ENCODE peak calls at places on chromosomes 12 and 14, in ten cellular contexts. N is esophagus squamous epithelium; T is lung; E is CD8-positive, alpha-beta T cell; H is naive thymus-derived CD4-positive, alpha-beta T cell; Z is ovary; D is aorta; X is spleen; P is IMR-90; A is uterus. C is an unnamed sample. For H3K4me1 and H3K36me3, the result is how much of the 10 kb centered on the place peaks cover.

GRCh38 chr14:47675489-47676300 is at the start of gene MDGA2:
- DNase-seq in X (peak), N (no peak), A (no peak), E (no peak), H (no peak), T (no peak), D (no peak), P (no peak), Z (peak), C (peak)

GRCh38 chr12:58557646-58558045 is 362.7 kb downstream of the LRIG3 start:
- DNase-seq in P (no peak), D (no peak), H (no peak), T (no peak), A (no peak), E (no peak), Z (no peak), X (no peak), N (no peak), C (no peak)

GRCh38 chr12:42666671-42667243 is 77.2 kb upstream of the PRICKLE1 start:
- DNase-seq in X (no peak), P (peak), N (no peak), Z (no peak), A (no peak), H (no peak), T (no peak), E (no peak), D (no peak), C (no peak)

GRCh38 chr14:31926123-31926522 is 151.0 kb upstream of the ARHGAP5 start:
- DNase-seq in N (no peak), Z (no peak), E (peak), H (peak), D (no peak), X (no peak), T (no peak), P (peak), A (no peak), C (peak)

GRCh38 chr14:40312296-40312695 is 880.1 kb upstream of the FBXO33 start:
- DNase-seq in Z (no peak), A (no peak), D (no peak), X (no peak), E (no peak), H (no peak), T (no peak), P (no peak), N (no peak), C (no peak)

GRCh38 chr12:30779178-30779577 is 24.4 kb upstream of the CAPRIN2 start:
- DNase-seq in A (no peak), Z (no peak), P (no peak), E (no peak), D (no peak), X (no peak), H (no peak), N (no peak), T (no peak), C (no peak)

GRCh38 chr14:54211562-54212308 is 185.1 kb upstream of the CDKN3 start:
- DNase-seq in Z (no peak), X (no peak), P (peak), T (no peak), E (no peak), A (no peak), N (no peak), H (no peak), D (no peak), C (no peak)

GRCh38 chr14:64465856-64466554 is 706 bp downstream of the AKAP5 start:
- DNase-seq in A (peak), E (no peak), N (no peak), T (no peak), H (no peak), Z (peak), D (no peak), X (no peak), P (peak), C (no peak)

GRCh38 chr12:92331383-92331782 is 185.7 kb upstream of the BTG1 start:
- DNase-seq in Z (no peak), E (no peak), X (no peak), P (no peak), N (no peak), A (no peak), D (no peak), T (no peak), H (no peak), C (no peak)

GRCh38 chr14:77889971-77890442 is 90.1 kb downstream of the ADCK1 start:
- DNase-seq in H (no peak), E (no peak), Z (no peak), N (no peak), A (no peak), X (peak), D (no peak), P (peak), T (no peak), C (no peak)

GRCh38 chr14:55975281-55975905 is 142.8 kb upstream of the PELI2 start:
- DNase-seq in X (no peak), Z (no peak), D (no peak), P (no peak), A (no peak), E (no peak), N (no peak), H (no peak), T (no peak), C (peak)

GRCh38 chr14:40656301-40656700 is 950.4 kb upstream of the LRFN5 start:
- DNase-seq in X (no peak), D (no peak), A (no peak), T (no peak), H (no peak), N (no peak), Z (no peak), E (no peak), P (no peak), C (no peak)

GRCh38 chr12:6450869-6451347 is 934 bp upstream of the TAPBPL start:
- DNase-seq in A (no peak), H (no peak), T (no peak), E (no peak), Z (no peak), N (no peak), D (no peak), X (peak), P (no peak), C (no peak)

GRCh38 chr12:118842753-118843335 is 138.5 kb upstream of the SRRM4 start:
- DNase-seq in H (no peak), E (no peak), N (no peak), X (no peak), A (no peak), Z (no peak), T (no peak), D (no peak), P (no peak), C (no peak)

GRCh38 chr14:104547998-104548700 is 31.4 kb upstream of the C14orf180 start:
- DNase-seq in H (no peak), A (no peak), Z (no peak), D (no peak), P (no peak), T (no peak), E (no peak), N (no peak), X (peak), C (no peak)

GRCh38 chr14:32635103-32635719 is 303.5 kb upstream of the NPAS3 start:
- DNase-seq in P (peak), A (no peak), N (no peak), Z (no peak), X (no peak), T (no peak), H (no peak), D (no peak), E (no peak), C (no peak)

GRCh38 chr14:53742226-53742607 is 214.4 kb downstream of the BMP4 start:
- DNase-seq in H (no peak), X (no peak), A (no peak), P (no peak), T (no peak), E (no peak), N (no peak), D (no peak), Z (no peak), C (no peak)

GRCh38 chr12:89059721-89060120 is 292.6 kb downstream of the DUSP6 start:
- DNase-seq in D (no peak), P (no peak), H (no peak), X (no peak), Z (no peak), N (no peak), E (no peak), A (no peak), T (no peak), C (peak)

GRCh38 chr12:85280138-85280983 is at the start of gene ALX1:
- DNase-seq in N (no peak), P (peak), D (peak), X (peak), H (no peak), T (no peak), A (no peak), Z (peak), E (no peak), C (peak)

GRCh38 chr12:113589437-113589836 is 117.8 kb upstream of the LHX5 start:
- DNase-seq in D (no peak), N (no peak), T (no peak), X (no peak), Z (no peak), A (no peak), H (no peak), P (no peak), E (no peak), C (no peak)

GRCh38 chr12:67019070-67019469 is 250.1 kb upstream of the CAND1 start:
- DNase-seq in Z (no peak), H (no peak), P (no peak), X (no peak), D (no peak), T (no peak), N (no peak), E (no peak), A (no peak), C (no peak)

GRCh38 chr12:126773491-126773890 is 1493.5 kb upstream of the TMEM132C start:
- DNase-seq in A (no peak), X (no peak), N (no peak), P (no peak), D (no peak), Z (no peak), E (no peak), T (no peak), H (no peak), C (no peak)

GRCh38 chr12:114703060-114703493 is 19.1 kb upstream of the TBX3 start:
- DNase-seq in E (no peak), H (no peak), T (no peak), D (no peak), N (no peak), A (no peak), X (no peak), Z (no peak), P (no peak), C (no peak)

GRCh38 chr14:99454246-99454645 is 26.4 kb downstream of the SETD3 start:
- DNase-seq in Z (no peak), P (no peak), X (no peak), H (no peak), N (no peak), E (no peak), A (no peak), D (no peak), T (no peak), C (no peak)

GRCh38 chr12:18158774-18159557 is 69.0 kb upstream of the RERGL start:
- DNase-seq in A (no peak), T (no peak), D (no peak), X (no peak), P (peak), Z (no peak), H (no peak), E (peak), N (no peak), C (peak)

GRCh38 chr14:101087614-101088394 is 184.3 kb upstream of the RTL1 start:
- DNase-seq in H (no peak), A (no peak), P (no peak), N (no peak), D (no peak), T (peak), E (no peak), X (peak), Z (no peak), C (no peak)

GRCh38 chr12:80268924-80269749 is 169.8 kb downstream of the OTOGL start:
- DNase-seq in A (no peak), H (no peak), D (no peak), X (no peak), P (peak), E (no peak), Z (no peak), N (no peak), T (no peak), C (no peak)

GRCh38 chr12:126354633-126355032 is 1289.4 kb downstream of the AACS start:
- DNase-seq in Z (no peak), D (no peak), X (no peak), T (no peak), P (no peak), E (no peak), N (no peak), A (no peak), H (no peak), C (no peak)

GRCh38 chr14:90812109-90812508 is 4.1 kb downstream of the TTC7B start:
- DNase-seq in E (no peak), P (no peak), H (no peak), A (no peak), D (no peak), Z (no peak), T (no peak), X (no peak), N (no peak), C (no peak)

GRCh38 chr12:74515849-74516248 is 21.8 kb upstream of the ATXN7L3B start:
- DNase-seq in Z (no peak), A (no peak), N (no peak), H (no peak), P (no peak), X (no peak), E (no peak), D (no peak), T (no peak), C (no peak)

GRCh38 chr12:114476159-114476558 is 70.2 kb upstream of the TBX5 start:
- DNase-seq in N (no peak), D (no peak), A (no peak), H (no peak), X (no peak), Z (no peak), T (no peak), E (no peak), P (peak), C (peak)

GRCh38 chr12:116113398-116114130 is 163.9 kb downstream of the MED13L start:
- DNase-seq in P (no peak), X (no peak), E (no peak), Z (no peak), H (no peak), A (no peak), T (no peak), D (no peak), N (no peak), C (no peak)

GRCh38 chr14:54652890-54653201 is 85.9 kb downstream of the SAMD4A start:
- DNase-seq in A (no peak), N (no peak), H (no peak), X (no peak), T (no peak), E (no peak), Z (no peak), D (no peak), P (no peak), C (no peak)

GRCh38 chr12:54933381-54933780 is 51.2 kb downstream of the TESPA1 start:
- DNase-seq in T (no peak), P (peak), Z (no peak), N (no peak), D (no peak), H (no peak), A (no peak), X (no peak), E (no peak), C (no peak)

GRCh38 chr12:50087995-50088394 is 2.9 kb downstream of the SMARCD1 start:
- DNase-seq in E (no peak), H (no peak), P (peak), Z (no peak), A (no peak), D (peak), T (no peak), N (no peak), X (no peak), C (no peak)

GRCh38 chr12:31682136-31682962 is 22.9 kb downstream of the ETFBKMT start:
- DNase-seq in Z (no peak), N (peak), D (peak), X (peak), E (peak), T (peak), P (peak), A (peak), H (peak), C (peak)

GRCh38 chr14:75654127-75654732 is 6.4 kb downstream of the ERG28 start:
- DNase-seq in N (peak), X (peak), D (peak), E (peak), P (peak), T (peak), A (peak), H (peak), Z (peak), C (peak)

GRCh38 chr12:123384318-123384993 is 524 bp downstream of the KMT5A start:
- DNase-seq in A (no peak), P (no peak), Z (peak), N (no peak), D (no peak), T (no peak), E (peak), X (peak), H (no peak), C (peak)

GRCh38 chr12:96103067-96103650 is 67.8 kb upstream of the LTA4H start:
- DNase-seq in Z (no peak), D (peak), T (no peak), H (no peak), E (no peak), P (no peak), X (peak), N (no peak), A (peak), C (no peak)

GRCh38 chr12:96104566-96104965 is 69.2 kb upstream of the LTA4H start:
- DNase-seq in N (no peak), E (no peak), T (no peak), D (no peak), H (no peak), X (no peak), A (no peak), Z (no peak), P (no peak), C (no peak)

GRCh38 chr12:96099431-96099830 is 64.0 kb upstream of the LTA4H start:
- DNase-seq in Z (no peak), E (no peak), T (no peak), H (no peak), X (no peak), N (no peak), P (no peak), A (no peak), D (no peak), C (no peak)

GRCh38 chr12:96099986-96100385 is 64.6 kb upstream of the LTA4H start:
- DNase-seq in Z (no peak), P (no peak), T (no peak), X (peak), N (no peak), E (no peak), A (no peak), H (no peak), D (no peak), C (no peak)

DNA sequence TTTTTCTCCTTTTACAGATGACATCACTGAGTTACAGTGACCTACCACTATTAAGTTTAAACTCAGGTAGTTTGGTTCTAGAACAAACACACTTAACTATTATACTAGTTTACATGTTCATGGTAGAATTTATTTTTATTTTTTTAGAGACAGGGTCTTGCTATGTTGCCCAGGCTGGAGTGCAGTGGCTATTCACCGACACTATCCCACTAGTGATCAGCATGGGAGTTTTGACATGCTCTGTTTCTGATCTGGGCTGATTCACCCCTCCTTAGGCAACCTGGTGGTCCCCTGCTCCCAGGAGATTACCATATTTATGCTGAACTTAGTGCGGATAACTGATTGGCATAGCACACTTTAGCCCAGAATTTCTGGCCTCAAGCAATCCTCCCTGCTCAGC is 66.4 kb upstream of the LTA4H start:
- DNase-seq in P (no peak), H (no peak), D (no peak), Z (no peak), N (no peak), A (no peak), X (no peak), E (no peak), T (no peak), C (no peak)
- H3K4me1 ChIP-seq in P (under half), H (under half), D (under half), Z (under half), N (under half), A (under half), X (under half), E (under half), T (under half), C (under half)

GRCh38 chr12:132141976-132142678 is 2.0 kb downstream of the DDX51 start:
- DNase-seq in X (peak), Z (peak), E (no peak), D (peak), A (peak), H (no peak), P (no peak), T (no peak), N (no peak), C (no peak)
- H3K36me3 ChIP-seq in X (under half), Z (under half), E (under half), D (under half), A (under half), H (half or more), P (under half), T (under half), N (under half), C (under half)

GRCh38 chr12:124397807-124398577 is 103.1 kb downstream of the RFLNA start:
- DNase-seq in E (no peak), X (no peak), P (peak), A (peak), T (peak), H (no peak), N (no peak), Z (peak), D (peak), C (no peak)
- H3K4me1 ChIP-seq in E (under half), X (half or more), P (under half), A (under half), T (under half), H (under half), N (under half), Z (under half), D (under half), C (under half)

GRCh38 chr12:76075448-76075847 is 9.0 kb downstream of the NAP1L1 start:
- DNase-seq in E (no peak), X (no peak), Z (no peak), N (no peak), P (no peak), T (no peak), D (no peak), A (no peak), H (no peak), C (no peak)

GRCh38 chr12:76073561-76073960 is 10.9 kb downstream of the NAP1L1 start:
- DNase-seq in E (no peak), D (no peak), P (no peak), A (no peak), T (no peak), N (no peak), Z (no peak), X (no peak), H (no peak), C (no peak)

GRCh38 chr12:76072568-76072967 is 11.9 kb downstream of the NAP1L1 start:
- DNase-seq in A (no peak), X (no peak), D (no peak), N (no peak), Z (no peak), E (no peak), T (no peak), H (no peak), P (no peak), C (no peak)

GRCh38 chr12:76078748-76079147 is 5.7 kb downstream of the NAP1L1 start:
- DNase-seq in Z (no peak), A (no peak), N (no peak), T (no peak), D (no peak), E (no peak), H (no peak), X (no peak), P (no peak), C (no peak)

GRCh38 chr12:76074701-76075336 is 9.7 kb downstream of the NAP1L1 start:
- DNase-seq in T (no peak), E (no peak), Z (no peak), H (no peak), A (no peak), P (no peak), D (no peak), N (no peak), X (no peak), C (no peak)
- H3K36me3 ChIP-seq in T (under half), E (under half), Z (under half), H (under half), A (under half), P (under half), D (under half), N (under half), X (under half), C (half or more)

DNA sequence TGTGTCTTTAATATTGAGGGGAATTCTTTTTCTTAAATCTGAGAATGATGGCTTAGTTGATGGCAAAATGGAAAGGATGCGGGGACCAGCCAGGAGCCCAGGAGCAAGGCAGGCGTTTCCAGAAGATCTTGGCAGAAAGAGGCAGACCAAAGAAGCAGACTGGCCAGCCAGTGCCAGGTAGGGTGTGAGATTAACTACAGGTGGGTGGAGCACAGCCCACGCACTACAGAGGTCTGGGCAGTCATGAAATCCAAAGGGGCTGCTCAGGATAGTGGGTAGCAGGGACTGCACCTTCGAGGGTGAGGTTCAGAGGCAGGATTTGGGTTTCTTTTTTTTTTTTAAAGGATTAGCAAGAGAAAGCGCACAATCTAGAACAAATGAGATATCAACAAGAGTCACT is 17.7 kb upstream of the PCNX1 start:
- DNase-seq in H (no peak), N (no peak), T (no peak), P (no peak), X (no peak), E (no peak), D (no peak), Z (no peak), A (no peak), C (no peak)
- H3K4me1 ChIP-seq in H (half or more), N (under half), T (under half), P (under half), X (half or more), E (half or more), D (under half), Z (under half), A (under half), C (under half)

GRCh38 chr12:53224897-53225634 is 6.9 kb downstream of the RARG start:
- DNase-seq in A (no peak), X (peak), T (no peak), P (no peak), D (peak), N (no peak), Z (no peak), E (no peak), H (no peak), C (no peak)
- H3K36me3 ChIP-seq in A (under half), X (under half), T (under half), P (under half), D (under half), N (under half), Z (under half), E (under half), H (under half), C (under half)

C was measured in SJCRH30.